ENCODE peak calls at places on chromosomes 2 and 18, in eight cellular contexts. One of them, this sample, is unnamed. For H3K4me1, the result is how much of the 10 kb centered on the place peaks cover.

GRCh38 chr2:42653039-42653438 is 84.6 kb downstream of the MTA3 start:
- DNase-seq in neural progenitor cell: no peak
- DNase-seq in left lung: no peak
- DNase-seq in A549: no peak
- DNase-seq in K562: no peak
- DNase-seq in upper lobe of right lung: no peak
- DNase-seq in mammary epithelial cell: no peak
- DNase-seq in right cardiac atrium: no peak
- DNase-seq in this sample: no peak

GRCh38 chr2:45311559-45311958 is 299.5 kb downstream of the SRBD1 start:
- DNase-seq in mammary epithelial cell: no peak
- DNase-seq in neural progenitor cell: peak
- DNase-seq in K562: no peak
- DNase-seq in right cardiac atrium: no peak
- DNase-seq in left lung: no peak
- DNase-seq in upper lobe of right lung: no peak
- DNase-seq in A549: no peak
- DNase-seq in this sample: no peak

GRCh38 chr2:23209059-23209458 is 175.9 kb upstream of the KLHL29 start:
- DNase-seq in A549: no peak
- DNase-seq in mammary epithelial cell: no peak
- DNase-seq in upper lobe of right lung: no peak
- DNase-seq in neural progenitor cell: no peak
- DNase-seq in K562: no peak
- DNase-seq in right cardiac atrium: no peak
- DNase-seq in left lung: no peak
- DNase-seq in this sample: no peak

GRCh38 chr2:139813340-139813739 is 1033.2 kb upstream of the NXPH2 start:
- DNase-seq in neural progenitor cell: no peak
- DNase-seq in mammary epithelial cell: no peak
- DNase-seq in K562: no peak
- DNase-seq in right cardiac atrium: no peak
- DNase-seq in A549: no peak
- DNase-seq in upper lobe of right lung: no peak
- DNase-seq in left lung: no peak
- DNase-seq in this sample: no peak

GRCh38 chr2:215870986-215871385 is 142.4 kb downstream of the MREG start:
- DNase-seq in left lung: no peak
- DNase-seq in neural progenitor cell: peak
- DNase-seq in K562: peak
- DNase-seq in mammary epithelial cell: no peak
- DNase-seq in upper lobe of right lung: no peak
- DNase-seq in A549: peak
- DNase-seq in right cardiac atrium: no peak
- DNase-seq in this sample: peak

GRCh38 chr2:144572977-144573376 is 53.1 kb upstream of the ZEB2 start:
- DNase-seq in neural progenitor cell: no peak
- DNase-seq in K562: no peak
- DNase-seq in A549: no peak
- DNase-seq in mammary epithelial cell: no peak
- DNase-seq in upper lobe of right lung: no peak
- DNase-seq in right cardiac atrium: no peak
- DNase-seq in left lung: no peak
- DNase-seq in this sample: no peak

GRCh38 chr18:32372381-32373061 is 98.2 kb downstream of the GAREM1 start:
- DNase-seq in neural progenitor cell: no peak
- DNase-seq in upper lobe of right lung: no peak
- DNase-seq in K562: no peak
- DNase-seq in A549: peak
- DNase-seq in mammary epithelial cell: peak
- DNase-seq in right cardiac atrium: no peak
- DNase-seq in left lung: no peak
- DNase-seq in this sample: no peak

GRCh38 chr2:98519156-98519555 is 74.5 kb downstream of the INPP4A start:
- DNase-seq in neural progenitor cell: no peak
- DNase-seq in upper lobe of right lung: no peak
- DNase-seq in K562: no peak
- DNase-seq in mammary epithelial cell: no peak
- DNase-seq in A549: no peak
- DNase-seq in right cardiac atrium: no peak
- DNase-seq in left lung: no peak
- DNase-seq in this sample: no peak

GRCh38 chr2:231184319-231184718 is 14.1 kb upstream of the ARMC9 start:
- DNase-seq in left lung: no peak
- DNase-seq in K562: no peak
- DNase-seq in mammary epithelial cell: no peak
- DNase-seq in right cardiac atrium: no peak
- DNase-seq in upper lobe of right lung: no peak
- DNase-seq in A549: no peak
- DNase-seq in neural progenitor cell: no peak
- DNase-seq in this sample: no peak

GRCh38 chr2:44940612-44941464 is 664 bp upstream of the SIX3 start:
- DNase-seq in K562: no peak
- DNase-seq in left lung: no peak
- DNase-seq in A549: no peak
- DNase-seq in neural progenitor cell: peak
- DNase-seq in upper lobe of right lung: no peak
- DNase-seq in mammary epithelial cell: no peak
- DNase-seq in right cardiac atrium: no peak
- DNase-seq in this sample: no peak

DNA sequence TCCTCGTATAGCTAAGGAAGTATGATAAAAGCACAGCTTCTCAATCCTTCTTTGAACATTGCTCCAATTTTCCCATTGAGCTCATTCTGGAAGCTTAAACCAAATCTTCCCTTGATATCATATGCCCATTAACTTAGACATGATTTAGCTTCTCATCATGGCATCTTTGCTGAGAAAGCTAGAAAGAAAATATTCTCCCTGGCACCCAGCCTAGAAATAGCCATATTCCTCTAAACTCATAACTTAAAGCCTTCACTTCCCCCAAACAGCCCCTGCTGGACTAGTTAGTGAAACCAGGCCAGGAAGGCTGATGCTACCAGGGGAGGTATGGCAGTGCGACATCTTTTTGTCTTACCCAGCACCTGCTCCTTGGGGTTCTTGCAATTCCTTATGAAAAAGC is 4.3 kb downstream of the AAK1 start:
- DNase-seq in neural progenitor cell: no peak
- DNase-seq in K562: no peak
- DNase-seq in right cardiac atrium: no peak
- DNase-seq in A549: no peak
- DNase-seq in mammary epithelial cell: no peak
- DNase-seq in upper lobe of right lung: no peak
- DNase-seq in left lung: no peak
- DNase-seq in this sample: no peak
- H3K4me3 ChIP-seq in neural progenitor cell: no peak
- H3K4me3 ChIP-seq in K562: no peak
- H3K4me3 ChIP-seq in right cardiac atrium: no peak
- H3K4me3 ChIP-seq in A549: no peak
- H3K4me3 ChIP-seq in mammary epithelial cell: no peak
- H3K4me3 ChIP-seq in upper lobe of right lung: no peak
- H3K4me3 ChIP-seq in left lung: no peak
- H3K4me3 ChIP-seq in this sample: no peak

GRCh38 chr2:200309296-200309846 is 2.9 kb downstream of the SPATS2L start:
- DNase-seq in upper lobe of right lung: no peak
- DNase-seq in A549: no peak
- DNase-seq in neural progenitor cell: no peak
- DNase-seq in mammary epithelial cell: no peak
- DNase-seq in K562: no peak
- DNase-seq in left lung: no peak
- DNase-seq in right cardiac atrium: no peak
- DNase-seq in this sample: no peak

GRCh38 chr2:200308421-200309295 is 2.2 kb downstream of the SPATS2L start:
- DNase-seq in mammary epithelial cell: peak
- DNase-seq in neural progenitor cell: peak
- DNase-seq in upper lobe of right lung: no peak
- DNase-seq in right cardiac atrium: no peak
- DNase-seq in A549: no peak
- DNase-seq in K562: no peak
- DNase-seq in left lung: no peak
- DNase-seq in this sample: no peak

GRCh38 chr2:200306969-200307811 is 697 bp downstream of the SPATS2L start:
- DNase-seq in upper lobe of right lung: peak
- DNase-seq in K562: peak
- DNase-seq in right cardiac atrium: peak
- DNase-seq in neural progenitor cell: peak
- DNase-seq in mammary epithelial cell: peak
- DNase-seq in left lung: peak
- DNase-seq in A549: peak
- DNase-seq in this sample: no peak

GRCh38 chr2:200306719-200306968 is 151 bp downstream of the SPATS2L start:
- DNase-seq in K562: peak
- DNase-seq in left lung: no peak
- DNase-seq in A549: no peak
- DNase-seq in right cardiac atrium: no peak
- DNase-seq in neural progenitor cell: no peak
- DNase-seq in upper lobe of right lung: no peak
- DNase-seq in mammary epithelial cell: no peak
- DNase-seq in this sample: no peak

DNA sequence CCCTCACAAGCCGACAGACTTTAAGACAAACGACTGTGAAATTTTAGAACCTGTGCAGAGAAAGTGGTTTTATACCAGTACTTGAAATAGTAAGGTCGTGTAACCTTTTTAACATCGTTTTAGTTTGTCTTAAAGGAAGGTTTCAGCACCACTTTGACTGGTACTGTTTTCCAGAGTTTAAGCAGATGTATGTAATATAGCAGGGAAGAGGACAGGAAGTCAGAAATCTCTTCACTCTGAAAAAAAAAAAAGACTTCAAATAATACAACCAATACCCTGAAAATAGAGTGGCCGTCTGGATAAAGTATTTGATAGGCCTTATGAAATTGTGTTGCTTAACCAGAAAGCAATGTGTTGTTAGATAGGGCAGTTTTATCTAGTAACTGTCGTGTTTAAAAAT is 1.5 kb downstream of the SPATS2L start:
- DNase-seq in right cardiac atrium: no peak
- DNase-seq in neural progenitor cell: no peak
- DNase-seq in A549: no peak
- DNase-seq in upper lobe of right lung: no peak
- DNase-seq in left lung: no peak
- DNase-seq in mammary epithelial cell: peak
- DNase-seq in K562: no peak
- DNase-seq in this sample: no peak
- H3K4me1 ChIP-seq in right cardiac atrium: under half
- H3K4me1 ChIP-seq in neural progenitor cell: under half
- H3K4me1 ChIP-seq in A549: half or more
- H3K4me1 ChIP-seq in upper lobe of right lung: under half
- H3K4me1 ChIP-seq in left lung: under half
- H3K4me1 ChIP-seq in mammary epithelial cell: under half
- H3K4me1 ChIP-seq in K562: under half
- H3K4me1 ChIP-seq in this sample: under half

GRCh38 chr2:205972113-205972512 is 113.9 kb downstream of the INO80D start:
- DNase-seq in upper lobe of right lung: no peak
- DNase-seq in K562: no peak
- DNase-seq in A549: no peak
- DNase-seq in mammary epithelial cell: no peak
- DNase-seq in neural progenitor cell: no peak
- DNase-seq in right cardiac atrium: no peak
- DNase-seq in left lung: no peak
- DNase-seq in this sample: no peak
- H3K27ac ChIP-seq in upper lobe of right lung: no peak
- H3K27ac ChIP-seq in K562: no peak
- H3K27ac ChIP-seq in A549: peak
- H3K27ac ChIP-seq in mammary epithelial cell: no peak
- H3K27ac ChIP-seq in neural progenitor cell: no peak
- H3K27ac ChIP-seq in right cardiac atrium: no peak
- H3K27ac ChIP-seq in left lung: no peak
- H3K27ac ChIP-seq in this sample: no peak

GRCh38 chr18:58858591-58859468 is 5.8 kb upstream of the ZNF532 start:
- DNase-seq in mammary epithelial cell: no peak
- DNase-seq in K562: no peak
- DNase-seq in A549: no peak
- DNase-seq in right cardiac atrium: peak
- DNase-seq in upper lobe of right lung: no peak
- DNase-seq in neural progenitor cell: no peak
- DNase-seq in left lung: no peak
- DNase-seq in this sample: no peak

GRCh38 chr18:58861853-58862252 is 2.8 kb upstream of the ZNF532 start:
- DNase-seq in neural progenitor cell: no peak
- DNase-seq in A549: no peak
- DNase-seq in right cardiac atrium: no peak
- DNase-seq in mammary epithelial cell: no peak
- DNase-seq in K562: no peak
- DNase-seq in left lung: no peak
- DNase-seq in upper lobe of right lung: no peak
- DNase-seq in this sample: no peak

GRCh38 chr18:58860747-58861224 is 3.9 kb upstream of the ZNF532 start:
- DNase-seq in K562: no peak
- DNase-seq in mammary epithelial cell: no peak
- DNase-seq in left lung: no peak
- DNase-seq in right cardiac atrium: no peak
- DNase-seq in upper lobe of right lung: no peak
- DNase-seq in A549: no peak
- DNase-seq in neural progenitor cell: no peak
- DNase-seq in this sample: no peak

GRCh38 chr18:58861353-58861752 is 3.3 kb upstream of the ZNF532 start:
- DNase-seq in left lung: no peak
- DNase-seq in neural progenitor cell: peak
- DNase-seq in right cardiac atrium: no peak
- DNase-seq in K562: no peak
- DNase-seq in mammary epithelial cell: no peak
- DNase-seq in A549: no peak
- DNase-seq in upper lobe of right lung: no peak
- DNase-seq in this sample: no peak

GRCh38 chr18:58859935-58860334 is 4.7 kb upstream of the ZNF532 start:
- DNase-seq in A549: no peak
- DNase-seq in mammary epithelial cell: no peak
- DNase-seq in K562: no peak
- DNase-seq in right cardiac atrium: no peak
- DNase-seq in left lung: no peak
- DNase-seq in neural progenitor cell: peak
- DNase-seq in upper lobe of right lung: no peak
- DNase-seq in this sample: no peak
- H3K4me3 ChIP-seq in A549: no peak
- H3K4me3 ChIP-seq in mammary epithelial cell: no peak
- H3K4me3 ChIP-seq in K562: no peak
- H3K4me3 ChIP-seq in right cardiac atrium: no peak
- H3K4me3 ChIP-seq in left lung: no peak
- H3K4me3 ChIP-seq in neural progenitor cell: peak
- H3K4me3 ChIP-seq in upper lobe of right lung: no peak
- H3K4me3 ChIP-seq in this sample: no peak

GRCh38 chr18:8617907-8618306 is 8.7 kb downstream of the RAB12 start:
- DNase-seq in neural progenitor cell: no peak
- DNase-seq in right cardiac atrium: no peak
- DNase-seq in mammary epithelial cell: no peak
- DNase-seq in left lung: peak
- DNase-seq in K562: no peak
- DNase-seq in A549: no peak
- DNase-seq in upper lobe of right lung: no peak
- DNase-seq in this sample: no peak
- H3K4me1 ChIP-seq in neural progenitor cell: under half
- H3K4me1 ChIP-seq in right cardiac atrium: under half
- H3K4me1 ChIP-seq in mammary epithelial cell: under half
- H3K4me1 ChIP-seq in left lung: under half
- H3K4me1 ChIP-seq in K562: under half
- H3K4me1 ChIP-seq in A549: under half
- H3K4me1 ChIP-seq in upper lobe of right lung: under half
- H3K4me1 ChIP-seq in this sample: under half

GRCh38 chr2:55363636-55364035 is 56.0 kb downstream of the CCDC88A start:
- DNase-seq in right cardiac atrium: no peak
- DNase-seq in K562: no peak
- DNase-seq in mammary epithelial cell: no peak
- DNase-seq in upper lobe of right lung: no peak
- DNase-seq in left lung: no peak
- DNase-seq in A549: no peak
- DNase-seq in neural progenitor cell: no peak
- DNase-seq in this sample: no peak
- H3K27ac ChIP-seq in right cardiac atrium: no peak
- H3K27ac ChIP-seq in K562: no peak
- H3K27ac ChIP-seq in mammary epithelial cell: no peak
- H3K27ac ChIP-seq in upper lobe of right lung: no peak
- H3K27ac ChIP-seq in left lung: no peak
- H3K27ac ChIP-seq in A549: no peak
- H3K27ac ChIP-seq in neural progenitor cell: no peak
- H3K27ac ChIP-seq in this sample: no peak

This sample was measured in iPS DF 6.9.